ENCODE peak calls at places on chromosomes 12 and 14, in six cellular contexts. V, U, X, F, D and R are unnamed samples.

GRCh38 chr12:127660961-127661360 is 606.0 kb upstream of the TMEM132C start:
- DNase-seq in D (no peak), V (no peak), F (no peak), U (no peak), X (no peak), R (no peak)

GRCh38 chr12:15634010-15634676 is 155.0 kb downstream of the EPS8 start:
- DNase-seq in U (no peak), D (peak), F (no peak), X (no peak), V (no peak), R (no peak)

GRCh38 chr12:124800506-124800905 is 63.2 kb downstream of the SCARB1 start:
- DNase-seq in D (no peak), V (no peak), X (peak), F (no peak), U (no peak), R (no peak)

GRCh38 chr14:53108292-53108937 is 44.7 kb downstream of the DDHD1 start:
- DNase-seq in U (no peak), D (no peak), X (no peak), V (no peak), F (no peak), R (no peak)

GRCh38 chr14:100523536-100524025 is 63.6 kb downstream of the BEGAIN start:
- DNase-seq in F (no peak), X (no peak), D (no peak), U (no peak), V (no peak), R (no peak)

GRCh38 chr12:82019533-82019932 is 260.4 kb upstream of the PPFIA2 start:
- DNase-seq in X (no peak), F (no peak), U (no peak), V (no peak), D (peak), R (no peak)

GRCh38 chr14:90060312-90060964 is 1.4 kb upstream of the KCNK13 start:
- DNase-seq in F (no peak), D (peak), X (peak), U (peak), V (peak), R (peak)

GRCh38 chr14:69592923-69593677 is 18.3 kb upstream of the SUSD6 start:
- DNase-seq in D (peak), F (no peak), X (no peak), V (no peak), U (no peak), R (no peak)

GRCh38 chr14:61444215-61444768 is 122.9 kb downstream of the PRKCH start:
- DNase-seq in F (no peak), D (no peak), V (peak), U (no peak), X (no peak), R (peak)

GRCh38 chr14:68741839-68742470 is 50.9 kb downstream of the ZFP36L1 start:
- DNase-seq in U (no peak), X (no peak), V (peak), D (no peak), F (no peak), R (no peak)

GRCh38 chr12:53299454-53300180 is at the start of gene MYG1:
- DNase-seq in V (peak), U (peak), X (peak), D (peak), F (peak), R (peak)

GRCh38 chr12:6376965-6377666 is 1.8 kb upstream of the SCNN1A start:
- DNase-seq in X (peak), V (no peak), D (no peak), U (no peak), F (no peak), R (no peak)

GRCh38 chr14:31320216-31320615 is 100.1 kb downstream of the HEATR5A start:
- DNase-seq in U (no peak), D (no peak), V (no peak), F (no peak), X (no peak), R (no peak)

GRCh38 chr12:93502802-93503623 is 35.7 kb downstream of the MRPL42 start:
- DNase-seq in X (no peak), V (no peak), F (no peak), D (peak), U (no peak), R (peak)

GRCh38 chr14:103330536-103330935 is 3.5 kb upstream of the EIF5 start:
- DNase-seq in X (no peak), F (no peak), D (no peak), V (no peak), U (no peak), R (no peak)

GRCh38 chr12:65886996-65887395 is 62.7 kb downstream of the HMGA2 start:
- DNase-seq in F (no peak), X (peak), V (no peak), U (no peak), D (no peak), R (no peak)

GRCh38 chr12:115204957-115205754 is 521.2 kb upstream of the TBX3 start:
- DNase-seq in X (no peak), U (no peak), V (no peak), D (peak), F (no peak), R (no peak)

GRCh38 chr14:74085047-74085637 is 386 bp downstream of the LIN52 start:
- DNase-seq in U (peak), X (peak), V (peak), F (no peak), D (peak), R (no peak)

GRCh38 chr14:66944872-66945271 is 244.4 kb upstream of the GARIN2 start:
- DNase-seq in U (no peak), D (peak), V (no peak), X (no peak), F (no peak), R (no peak)

GRCh38 chr14:73645248-73645610 is 443 bp downstream of the DNAL1 start:
- DNase-seq in V (no peak), X (no peak), U (no peak), F (no peak), D (no peak), R (no peak)

GRCh38 chr12:32031109-32031508 is 71.9 kb downstream of the RESF1 start:
- DNase-seq in V (no peak), X (no peak), F (no peak), U (no peak), D (peak), R (no peak)

GRCh38 chr12:16094437-16094836 is 183.0 kb downstream of the SLC15A5 start:
- DNase-seq in D (no peak), U (no peak), F (no peak), X (no peak), V (no peak), R (no peak)

GRCh38 chr12:93183940-93184663 is 193.6 kb upstream of the NUDT4 start:
- DNase-seq in D (peak), F (no peak), U (no peak), X (no peak), V (peak), R (no peak)

GRCh38 chr14:69328765-69329164 is 68.8 kb downstream of the GALNT16 start:
- DNase-seq in X (no peak), V (no peak), F (no peak), D (no peak), U (no peak), R (no peak)

GRCh38 chr14:59267046-59267445 is 78.6 kb downstream of the DAAM1 start:
- DNase-seq in F (no peak), V (no peak), X (peak), D (no peak), U (no peak), R (no peak)

GRCh38 chr12:31353730-31354708 is 28.1 kb upstream of the SINHCAF start:
- DNase-seq in F (no peak), D (peak), X (peak), V (peak), U (no peak), R (no peak)

GRCh38 chr14:64800000-64800399 is 79.7 kb downstream of the SPTB start:
- DNase-seq in X (peak), V (no peak), F (no peak), U (peak), D (peak), R (no peak)

GRCh38 chr14:24171422-24172260 is at the start of gene REC8:
- DNase-seq in V (no peak), F (no peak), U (no peak), X (no peak), D (peak), R (peak)

GRCh38 chr12:78037707-78038106 is 207.0 kb downstream of the NAV3 start:
- DNase-seq in X (no peak), U (no peak), D (no peak), F (no peak), V (no peak), R (no peak)

DNA sequence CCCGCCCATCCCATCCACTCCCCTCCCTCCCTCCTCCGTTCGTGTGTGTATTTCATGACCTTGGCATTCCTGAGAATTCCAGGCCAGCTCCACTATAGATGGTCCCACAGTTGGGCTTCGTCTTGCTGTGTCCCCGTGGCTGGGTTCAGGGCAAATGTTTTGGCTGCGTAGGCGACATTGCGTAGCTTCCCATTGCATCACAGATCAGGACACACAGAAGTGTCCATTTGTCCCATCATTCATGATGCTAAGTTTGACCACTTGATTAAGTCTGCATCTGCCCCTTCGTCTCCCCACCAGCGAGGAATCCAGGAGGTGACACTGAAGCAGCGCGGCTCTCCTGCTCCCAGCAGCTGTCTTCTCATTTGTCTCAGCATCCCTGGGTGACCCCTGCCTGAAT is 38.6 kb upstream of the MMP17 start:
- DNase-seq in X (no peak), D (no peak), U (no peak), V (no peak), F (no peak), R (no peak)
- H3K4me3 ChIP-seq in X (no peak), D (no peak), U (no peak), V (no peak), F (no peak), R (no peak)

DNA sequence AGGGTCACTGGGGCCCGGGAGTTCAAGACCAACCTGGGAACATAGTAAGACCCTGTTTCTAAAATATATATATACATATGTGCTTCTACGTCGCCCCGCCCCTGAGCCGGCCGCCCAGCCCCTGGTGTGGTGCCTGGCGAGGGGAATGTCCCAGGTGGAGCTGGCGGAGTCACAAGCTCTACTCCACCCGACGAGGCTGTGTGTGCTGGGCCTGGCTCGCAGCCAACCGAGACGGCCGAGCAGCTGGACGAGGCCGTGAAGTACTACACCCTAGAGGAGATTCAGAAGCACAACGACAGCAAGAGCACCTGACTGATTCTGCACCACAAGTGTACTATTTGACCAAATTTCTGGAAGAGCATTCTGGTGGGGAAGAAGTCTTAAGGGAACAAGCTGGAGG is 22.1 kb upstream of the ITPK1 start:
- DNase-seq in V (no peak), F (no peak), U (no peak), D (peak), X (peak), R (no peak)
- TF ChIP-seq CTCF in V (no peak), F (no peak), U (no peak), D (no peak), X (no peak), R (no peak)

GRCh38 chr14:105204206-105204930 is 23.3 kb upstream of the NUDT14 start:
- DNase-seq in U (no peak), V (no peak), F (peak), D (no peak), X (peak), R (no peak)

GRCh38 chr14:105201928-105202513 is 20.9 kb upstream of the NUDT14 start:
- DNase-seq in X (no peak), F (no peak), V (peak), D (no peak), U (no peak), R (no peak)

GRCh38 chr14:105203701-105204100 is 22.6 kb upstream of the NUDT14 start:
- DNase-seq in U (no peak), V (no peak), X (no peak), F (no peak), D (no peak), R (no peak)

GRCh38 chr14:105201156-105201927 is 20.2 kb upstream of the NUDT14 start:
- DNase-seq in U (no peak), F (no peak), V (no peak), X (no peak), D (no peak), R (no peak)

GRCh38 chr14:105203057-105203494 is 22.0 kb upstream of the NUDT14 start:
- DNase-seq in U (peak), X (peak), V (no peak), D (peak), F (no peak), R (peak)
- H3K4me3 ChIP-seq in U (no peak), X (no peak), V (no peak), D (no peak), F (no peak), R (no peak)

DNA sequence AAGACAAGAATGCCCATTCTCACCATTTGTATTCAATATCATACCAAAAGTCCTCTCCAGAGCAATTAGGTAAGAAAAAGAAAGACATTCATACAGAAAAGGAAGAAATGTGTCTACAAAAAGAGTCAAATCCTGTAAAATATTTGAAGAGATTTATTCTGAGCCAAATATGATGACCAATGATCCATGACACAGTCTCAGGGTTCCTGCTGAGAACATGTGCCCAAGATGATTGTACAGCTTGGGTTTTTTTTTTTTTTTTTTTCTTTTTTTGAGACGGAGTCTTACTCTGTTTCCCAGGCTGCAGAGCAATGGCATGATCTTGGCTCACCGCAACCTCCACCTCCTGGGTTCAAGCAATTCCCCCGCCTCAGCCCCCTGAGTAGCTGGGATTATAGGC is 296.2 kb downstream of the C12orf75 start:
- DNase-seq in U (no peak), V (no peak), F (no peak), D (no peak), X (no peak), R (no peak)
- TF ChIP-seq CTCF in U (no peak), V (no peak), F (no peak), D (no peak), X (no peak), R (no peak)

GRCh38 chr12:69157023-69157655 is 82.2 kb upstream of the CPSF6 start:
- DNase-seq in U (peak), F (peak), V (peak), D (peak), X (peak), R (peak)
- H3K4me3 ChIP-seq in U (no peak), F (no peak), V (no peak), D (no peak), X (peak), R (no peak)

DNA sequence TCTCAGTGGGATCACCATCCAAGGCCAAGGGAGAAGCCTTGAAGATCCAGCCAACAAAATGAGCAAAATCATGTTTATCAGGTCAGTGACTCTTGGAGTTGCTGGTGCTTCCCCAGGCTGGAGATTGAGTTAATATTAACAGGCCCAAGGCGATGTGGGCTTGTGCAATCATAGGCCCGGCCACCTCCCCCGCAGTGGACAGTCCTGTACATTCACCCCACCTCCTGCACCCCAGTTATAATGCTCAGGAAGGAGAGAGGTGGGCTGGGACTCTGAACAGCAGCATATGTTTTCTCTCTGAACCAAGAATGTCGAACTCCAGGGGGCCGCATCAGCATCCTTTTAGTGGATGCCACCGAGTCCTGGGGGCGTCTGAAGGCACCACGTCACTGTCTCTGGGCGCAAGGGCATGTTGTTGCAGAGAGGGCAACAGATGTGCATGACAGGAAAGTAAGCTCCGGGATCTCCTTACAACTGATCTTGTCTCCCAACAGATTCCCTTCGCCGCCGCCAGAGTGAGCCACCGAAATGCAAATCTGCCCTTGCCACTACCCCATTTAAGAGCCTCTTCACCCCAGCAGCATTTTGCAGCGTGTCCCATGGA is 32.2 kb upstream of the SERPINA6 start:
- DNase-seq in F (no peak), V (no peak), U (no peak), D (peak), X (peak), R (no peak)
- TF ChIP-seq CTCF in F (peak), V (peak), U (peak), D (peak), X (peak), R (no peak)